ENCODE peak calls at places on chromosomes 13 and 19, in nine cellular contexts. B is mammary epithelial cell, I is left lung, P is AG09319, J is cardiac fibroblast, U is AG04449, L is fibroblast of mammary gland, K is fibroblast of lung, G is activated B cell treated with CpG ODN at 0.5 μM for 24 hours. H is an unnamed sample.

GRCh38 chr13:30486230-30487074 is 20.7 kb upstream of the HMGB1 start:
- DNase-seq in P (no peak), G (no peak), I (no peak), J (peak; percentile 7), U (no peak), L (no peak), B (peak; percentile 45), K (no peak), H (no peak)

GRCh38 chr13:60591348-60591747 is 194.3 kb downstream of the TDRD3 start:
- DNase-seq in G (no peak), P (peak; percentile 30), K (no peak), J (peak; percentile 43), I (no peak), B (peak; percentile 86), L (peak; percentile 93), U (peak; percentile 36), H (no peak)

GRCh38 chr19:3700242-3701032 is at the start of gene PIP5K1C:
- DNase-seq in U (no peak), K (peak; percentile 82), I (peak; percentile 98), L (peak; percentile 74), B (peak; percentile 73), J (peak; percentile 89), G (peak; percentile 96), P (peak; percentile 67), H (peak; percentile 97)

GRCh38 chr13:48492123-48493075 is 40.5 kb downstream of the RCBTB2 start:
- DNase-seq in L (peak; percentile 64), B (peak; percentile 57), J (peak; percentile 88), G (peak; percentile 60), K (peak; percentile 52), U (no peak), P (peak; percentile 61), I (peak; percentile 86), H (no peak)

GRCh38 chr13:70034280-70034679 is 73.3 kb upstream of the ATXN8OS start:
- DNase-seq in G (no peak), I (no peak), B (no peak), P (no peak), K (no peak), J (no peak), U (no peak), L (no peak), H (no peak)

GRCh38 chr19:44753932-44754742 is 5.6 kb downstream of the BCL3 start:
- DNase-seq in J (peak; percentile 96), I (peak; percentile 99), U (no peak), B (peak; percentile 72), K (peak; percentile 88), G (peak; percentile 59), P (peak; percentile 67), L (peak; percentile 87), H (no peak)

GRCh38 chr13:111239754-111240670 is 80.4 kb upstream of the TEX29 start:
- DNase-seq in B (no peak), K (peak; percentile 25), J (no peak), L (peak; percentile 19), I (no peak), G (no peak), U (no peak), P (no peak), H (no peak)

GRCh38 chr13:74204606-74205312 is 70.6 kb upstream of the KLF12 start:
- DNase-seq in P (no peak), J (no peak), B (no peak), K (no peak), U (no peak), G (no peak), L (peak; percentile 32), I (no peak), H (no peak)

GRCh38 chr19:50565984-50566903 is 2.0 kb downstream of the LRRC4B start:
- DNase-seq in U (no peak), G (no peak), K (no peak), P (no peak), L (no peak), B (no peak), I (peak; percentile 59), J (no peak), H (no peak)

GRCh38 chr19:38197937-38198704 is 25.9 kb downstream of the DPF1 start:
- DNase-seq in G (no peak), I (peak; percentile 62), L (no peak), J (no peak), K (no peak), B (no peak), U (no peak), P (no peak), H (no peak)

GRCh38 chr13:46562581-46562980 is 9.6 kb downstream of the LRCH1 start:
- DNase-seq in J (no peak), B (no peak), P (no peak), G (no peak), I (no peak), L (no peak), U (no peak), K (no peak), H (no peak)

GRCh38 chr13:91368676-91369425 is 21.4 kb downstream of the MIR17HG start:
- DNase-seq in G (no peak), P (no peak), L (peak; percentile 50), B (no peak), J (peak; percentile 14), K (no peak), I (no peak), U (no peak), H (no peak)

GRCh38 chr13:53060840-53061485 is 32.4 kb downstream of the OLFM4 start:
- DNase-seq in J (no peak), K (no peak), L (no peak), P (no peak), U (no peak), B (no peak), I (no peak), G (no peak), H (no peak)

GRCh38 chr19:31119951-31120690 is 229.1 kb downstream of the TSHZ3 start:
- DNase-seq in I (no peak), J (no peak), L (no peak), K (no peak), B (no peak), U (no peak), G (no peak), P (no peak), H (no peak)

DNA sequence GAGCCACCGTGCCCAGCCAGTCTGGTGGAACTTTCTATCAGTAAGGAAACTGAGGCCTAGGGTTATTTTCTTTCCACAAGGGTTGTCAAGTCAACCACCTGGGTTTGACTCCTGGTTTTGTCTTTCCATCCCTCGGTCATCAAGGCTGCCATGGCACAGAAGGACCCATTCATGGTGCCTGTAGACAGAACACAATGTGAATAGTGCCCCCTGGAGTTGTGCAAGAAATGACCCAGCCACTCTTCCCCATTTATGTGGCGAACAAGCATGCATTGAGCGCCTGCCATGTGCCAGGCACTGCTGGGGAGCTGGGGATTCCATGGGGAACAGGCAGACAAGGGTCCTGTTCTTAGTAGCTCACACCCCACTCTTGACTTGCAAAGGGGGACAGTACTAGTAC is 4.1 kb downstream of the SMARCA4 start:
- DNase-seq in K (no peak), B (no peak), P (no peak), G (no peak), U (no peak), I (no peak), J (no peak), L (no peak), H (no peak)
- TF ChIP-seq CTCF in K (no peak), B (no peak), P (no peak), G (no peak), U (no peak), I (no peak), J (no peak), L (no peak), H (peak; percentile 45)

GRCh38 chr19:33868821-33869412 is 72.2 kb downstream of the KCTD15 start:
- DNase-seq in J (peak; percentile 51), I (no peak), P (no peak), U (no peak), K (peak; percentile 28), B (peak; percentile 50), G (no peak), L (no peak), H (peak; percentile 72)
- TF ChIP-seq CTCF in J (no peak), I (no peak), P (peak; percentile 15), U (no peak), K (no peak), B (no peak), G (no peak), L (no peak), H (no peak)

GRCh38 chr19:13850910-13851753 is 25.8 kb upstream of the NANOS3 start:
- DNase-seq in B (peak; percentile 95), G (peak; percentile 56), K (peak; percentile 95), I (peak; percentile 93), J (peak; percentile 95), U (no peak), L (peak; percentile 91), P (peak; percentile 83), H (no peak)
- TF ChIP-seq CTCF in B (no peak), G (no peak), K (no peak), I (no peak), J (no peak), U (no peak), L (no peak), P (no peak), H (no peak)

GRCh38 chr19:1263198-1263597 is 5.9 kb upstream of the CIRBP start:
- DNase-seq in U (no peak), I (no peak), B (no peak), L (no peak), P (no peak), K (no peak), J (no peak), G (no peak), H (no peak)

GRCh38 chr19:1261512-1261862 is 7.6 kb upstream of the CIRBP start:
- DNase-seq in U (no peak), G (peak; percentile 52), B (no peak), I (no peak), P (no peak), K (no peak), L (no peak), J (no peak), H (no peak)

GRCh38 chr19:1262687-1263123 is 6.4 kb upstream of the CIRBP start:
- DNase-seq in U (no peak), K (no peak), L (no peak), G (no peak), I (no peak), B (no peak), J (peak; percentile 2), P (no peak), H (no peak)

GRCh38 chr19:1260749-1261511 is 8.2 kb upstream of the CIRBP start:
- DNase-seq in P (peak; percentile 95), G (peak; percentile 95), I (peak; percentile 97), U (no peak), K (peak; percentile 96), J (peak; percentile 98), B (peak; percentile 94), L (peak; percentile 95), H (peak; percentile 98)

DNA sequence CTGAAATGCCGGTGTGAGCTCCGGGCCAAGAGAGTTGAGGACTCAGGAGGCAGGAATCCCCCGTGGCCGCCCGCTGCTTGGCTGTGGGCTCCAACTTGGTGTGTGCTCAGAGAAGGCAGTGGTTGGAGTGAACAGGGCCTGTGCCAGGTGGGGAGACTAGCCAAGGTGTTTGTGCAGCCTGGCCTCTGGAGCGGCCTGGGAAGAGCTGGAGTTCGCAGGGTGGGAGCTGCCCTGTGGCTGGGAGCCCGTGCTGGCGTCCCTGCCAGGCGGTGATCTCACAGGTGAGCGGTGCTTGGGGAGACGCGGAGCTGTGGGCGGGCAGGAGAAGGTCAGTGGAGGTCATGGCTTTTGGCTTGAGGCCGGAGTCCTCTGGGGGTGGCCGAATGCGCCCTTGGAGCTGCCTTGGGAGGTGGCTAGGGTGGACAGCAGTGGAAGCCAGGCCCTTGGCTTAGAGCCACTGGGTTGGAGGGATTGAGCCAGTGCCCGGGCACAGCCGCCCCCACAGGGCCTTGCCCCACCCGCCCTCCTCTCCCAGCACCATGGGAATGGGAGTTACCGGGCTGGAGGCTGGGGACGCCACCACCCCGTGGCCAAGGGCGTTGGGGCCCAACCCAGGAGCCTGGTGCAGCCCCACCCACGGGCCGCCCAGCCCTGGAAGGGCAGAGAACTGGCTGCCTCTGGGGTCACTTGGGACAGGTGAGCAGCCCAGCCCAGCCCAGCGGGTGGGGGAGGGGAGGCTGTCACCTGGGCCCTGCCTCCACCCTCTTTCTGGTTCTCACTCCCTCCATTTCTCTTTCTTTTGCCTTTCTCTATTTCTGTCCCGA is 7.1 kb upstream of the CIRBP start:
- DNase-seq in I (peak; percentile 94), K (no peak), B (no peak), P (no peak), J (peak; percentile 58), U (no peak), G (peak; percentile 53), L (peak; percentile 47), H (no peak)
- TF ChIP-seq CTCF in I (no peak), K (no peak), B (no peak), P (no peak), J (no peak), U (no peak), G (no peak), L (no peak), H (no peak)

H was measured in type B pancreatic cell.